ENCODE peak calls at places on chromosomes 2 and 18, in five cellular contexts. One of them, this sample, is unnamed.

GRCh38 chr2:7007846-7008741 is 90.9 kb downstream of the RNF144A start:
- ATAC-seq in aorta: peak
- ATAC-seq in left lung: peak
- ATAC-seq in DND-41: peak
- ATAC-seq in SK-N-SH treated with all-trans-retinoic acid at 6 μM for 48 hours: peak
- ATAC-seq in this sample: peak

GRCh38 chr18:62521082-62521481 is 1.7 kb upstream of the ZCCHC2 start:
- ATAC-seq in left lung: no peak
- ATAC-seq in DND-41: no peak
- ATAC-seq in aorta: no peak
- ATAC-seq in SK-N-SH treated with all-trans-retinoic acid at 6 μM for 48 hours: no peak
- ATAC-seq in this sample: no peak

GRCh38 chr18:57951110-57951796 is 92.8 kb upstream of the NEDD4L start:
- ATAC-seq in aorta: no peak
- ATAC-seq in SK-N-SH treated with all-trans-retinoic acid at 6 μM for 48 hours: no peak
- ATAC-seq in left lung: no peak
- ATAC-seq in DND-41: no peak
- ATAC-seq in this sample: no peak

GRCh38 chr2:227035678-227036077 is 128.3 kb downstream of the COL4A4 start:
- ATAC-seq in aorta: peak
- ATAC-seq in DND-41: no peak
- ATAC-seq in left lung: no peak
- ATAC-seq in SK-N-SH treated with all-trans-retinoic acid at 6 μM for 48 hours: no peak
- ATAC-seq in this sample: no peak

GRCh38 chr18:13481820-13482640 is 244.3 kb downstream of the FAM210A start:
- ATAC-seq in aorta: no peak
- ATAC-seq in DND-41: peak
- ATAC-seq in SK-N-SH treated with all-trans-retinoic acid at 6 μM for 48 hours: no peak
- ATAC-seq in left lung: no peak
- ATAC-seq in this sample: no peak

GRCh38 chr2:61011649-61012048 is 5.9 kb upstream of the PEX13 start:
- ATAC-seq in aorta: no peak
- ATAC-seq in left lung: peak
- ATAC-seq in SK-N-SH treated with all-trans-retinoic acid at 6 μM for 48 hours: no peak
- ATAC-seq in DND-41: no peak
- ATAC-seq in this sample: no peak

GRCh38 chr2:61763605-61764034 is 90.2 kb downstream of the FAM161A start:
- ATAC-seq in aorta: peak
- ATAC-seq in SK-N-SH treated with all-trans-retinoic acid at 6 μM for 48 hours: peak
- ATAC-seq in DND-41: peak
- ATAC-seq in left lung: peak
- ATAC-seq in this sample: peak

GRCh38 chr2:18932864-18933263 is 343.5 kb upstream of the NT5C1B start:
- ATAC-seq in DND-41: no peak
- ATAC-seq in left lung: no peak
- ATAC-seq in aorta: no peak
- ATAC-seq in SK-N-SH treated with all-trans-retinoic acid at 6 μM for 48 hours: no peak
- ATAC-seq in this sample: no peak

GRCh38 chr2:148545387-148546256 is 98.9 kb upstream of the EPC2 start:
- ATAC-seq in aorta: no peak
- ATAC-seq in SK-N-SH treated with all-trans-retinoic acid at 6 μM for 48 hours: no peak
- ATAC-seq in left lung: peak
- ATAC-seq in DND-41: peak
- ATAC-seq in this sample: no peak

GRCh38 chr2:75334076-75334475 is 134.8 kb upstream of the TACR1 start:
- ATAC-seq in left lung: no peak
- ATAC-seq in DND-41: no peak
- ATAC-seq in SK-N-SH treated with all-trans-retinoic acid at 6 μM for 48 hours: no peak
- ATAC-seq in aorta: peak
- ATAC-seq in this sample: no peak

GRCh38 chr2:3472966-3473365 is 46.4 kb downstream of the ADI1 start:
- ATAC-seq in DND-41: no peak
- ATAC-seq in aorta: no peak
- ATAC-seq in left lung: no peak
- ATAC-seq in SK-N-SH treated with all-trans-retinoic acid at 6 μM for 48 hours: no peak
- ATAC-seq in this sample: no peak

GRCh38 chr18:46821856-46822711 is 65.2 kb upstream of the ST8SIA5 start:
- ATAC-seq in DND-41: no peak
- ATAC-seq in SK-N-SH treated with all-trans-retinoic acid at 6 μM for 48 hours: no peak
- ATAC-seq in aorta: no peak
- ATAC-seq in left lung: no peak
- ATAC-seq in this sample: no peak

GRCh38 chr18:24679062-24679461 is 218.6 kb downstream of the HRH4 start:
- ATAC-seq in left lung: no peak
- ATAC-seq in aorta: no peak
- ATAC-seq in SK-N-SH treated with all-trans-retinoic acid at 6 μM for 48 hours: no peak
- ATAC-seq in DND-41: no peak
- ATAC-seq in this sample: no peak

GRCh38 chr2:7070483-7070882 is 153.3 kb downstream of the RNF144A start:
- ATAC-seq in DND-41: no peak
- ATAC-seq in left lung: no peak
- ATAC-seq in aorta: no peak
- ATAC-seq in SK-N-SH treated with all-trans-retinoic acid at 6 μM for 48 hours: peak
- ATAC-seq in this sample: no peak

GRCh38 chr2:189837336-189837735 is 53.1 kb downstream of the PMS1 start:
- ATAC-seq in DND-41: no peak
- ATAC-seq in left lung: no peak
- ATAC-seq in SK-N-SH treated with all-trans-retinoic acid at 6 μM for 48 hours: no peak
- ATAC-seq in aorta: no peak
- ATAC-seq in this sample: no peak

GRCh38 chr2:5546176-5546575 is 146.0 kb upstream of the SOX11 start:
- ATAC-seq in SK-N-SH treated with all-trans-retinoic acid at 6 μM for 48 hours: no peak
- ATAC-seq in aorta: no peak
- ATAC-seq in DND-41: no peak
- ATAC-seq in left lung: no peak
- ATAC-seq in this sample: no peak